ENCODE peak calls at places on chromosomes 11 and 22, in nine cellular contexts. M is GM10248, W is WERI-Rb-1, J is MM.1S, O is GM20000, H is H9, N is foreskin fibroblast, Z is A549, R is transverse colon. D is an unnamed sample.
A peak's percentile ranks its signal among the peaks of the same experiment; 100 is the strongest.

GRCh38 chr11:72989727-72990126 is 152.4 kb downstream of the FCHSD2 start:
- DNase-seq in M (no peak), W (no peak), J (no peak), O (no peak), H (no peak), N (peak; percentile 37), Z (no peak), R (no peak), D (no peak)

GRCh38 chr11:3710485-3711259 is 39.5 kb upstream of the CHRNA10 start:
- DNase-seq in M (no peak), W (no peak), J (no peak), O (no peak), H (no peak), N (no peak), Z (no peak), R (no peak), D (no peak)

GRCh38 chr11:32416301-32416700 is 19.0 kb downstream of the WT1 start:
- DNase-seq in M (no peak), W (no peak), J (no peak), O (no peak), H (no peak), N (no peak), Z (no peak), R (no peak), D (no peak)

GRCh38 chr22:45376703-45377102 is 36.7 kb downstream of the SMC1B start:
- DNase-seq in M (no peak), W (no peak), J (no peak), O (no peak), H (no peak), N (no peak), Z (no peak), R (peak; percentile 13), D (no peak)

GRCh38 chr11:23543651-23544216 is 683.5 kb upstream of the CCDC179 start:
- DNase-seq in M (no peak), W (no peak), J (no peak), O (no peak), H (no peak), N (no peak), Z (no peak), R (no peak), D (no peak)

GRCh38 chr22:26360169-26360885 is 68.7 kb upstream of the ASPHD2 start:
- DNase-seq in M (peak; percentile 65), W (peak; percentile 85), J (peak; percentile 65), O (peak; percentile 62), H (peak; percentile 86), N (peak; percentile 46), Z (peak; percentile 67), R (peak; percentile 74), D (no peak)

GRCh38 chr11:117843666-117844484 is 19.3 kb upstream of the FXYD2 start:
- DNase-seq in M (peak; percentile 71), W (peak; percentile 77), J (peak; percentile 66), O (peak; percentile 67), H (peak; percentile 74), N (peak; percentile 58), Z (peak; percentile 64), R (peak; percentile 84), D (peak; percentile 91)

GRCh38 chr11:126585388-126586302 is 230.2 kb downstream of the ST3GAL4 start:
- DNase-seq in M (no peak), W (peak; percentile 55), J (no peak), O (no peak), H (peak; percentile 81), N (peak; percentile 93), Z (peak; percentile 65), R (peak; percentile 22), D (no peak)

GRCh38 chr22:31561970-31562369 is 65.6 kb downstream of the SFI1 start:
- DNase-seq in M (no peak), W (no peak), J (no peak), O (no peak), H (no peak), N (no peak), Z (no peak), R (no peak), D (no peak)

GRCh38 chr11:281486-282161 is 3.4 kb downstream of the NLRP6 start:
- DNase-seq in M (no peak), W (no peak), J (no peak), O (peak; percentile 14), H (no peak), N (no peak), Z (no peak), R (no peak), D (no peak)

GRCh38 chr11:279040-279965 is 1.1 kb downstream of the NLRP6 start:
- DNase-seq in M (no peak), W (no peak), J (no peak), O (peak; percentile 49), H (no peak), N (no peak), Z (no peak), R (no peak), D (no peak)

GRCh38 chr11:280762-281485 is 2.7 kb downstream of the NLRP6 start:
- DNase-seq in M (no peak), W (peak; percentile 11), J (no peak), O (no peak), H (no peak), N (no peak), Z (peak; percentile 37), R (no peak), D (no peak)

GRCh38 chr11:278001-278951 is at the start of gene NLRP6:
- DNase-seq in M (no peak), W (no peak), J (no peak), O (peak; percentile 10), H (no peak), N (no peak), Z (no peak), R (no peak), D (peak; percentile 67)

GRCh38 chr11:279966-280761 is 2.0 kb downstream of the NLRP6 start:
- DNase-seq in M (no peak), W (peak; percentile 20), J (no peak), O (peak; percentile 72), H (no peak), N (peak; percentile 18), Z (peak; percentile 48), R (peak; percentile 65), D (no peak)
- TF ChIP-seq CTCF in M (no peak), W (peak; percentile 2), J (no peak), O (no peak), H (no peak), N (no peak), Z (no peak), R (no peak), D (no peak)

GRCh38 chr22:43428005-43428485 is 16.2 kb downstream of the MPPED1 start:
- DNase-seq in M (no peak), W (peak; percentile 71), J (no peak), O (no peak), H (no peak), N (no peak), Z (no peak), R (no peak), D (no peak)

GRCh38 chr22:43427296-43428004 is 15.6 kb downstream of the MPPED1 start:
- DNase-seq in M (no peak), W (peak; percentile 71), J (no peak), O (no peak), H (no peak), N (no peak), Z (no peak), R (no peak), D (no peak)

GRCh38 chr22:43431821-43432554 is 20.2 kb downstream of the MPPED1 start:
- DNase-seq in M (no peak), W (no peak), J (no peak), O (no peak), H (no peak), N (no peak), Z (no peak), R (no peak), D (no peak)

GRCh38 chr22:43426816-43427215 is 15.0 kb downstream of the MPPED1 start:
- DNase-seq in M (no peak), W (no peak), J (no peak), O (no peak), H (no peak), N (no peak), Z (no peak), R (no peak), D (no peak)

DNA sequence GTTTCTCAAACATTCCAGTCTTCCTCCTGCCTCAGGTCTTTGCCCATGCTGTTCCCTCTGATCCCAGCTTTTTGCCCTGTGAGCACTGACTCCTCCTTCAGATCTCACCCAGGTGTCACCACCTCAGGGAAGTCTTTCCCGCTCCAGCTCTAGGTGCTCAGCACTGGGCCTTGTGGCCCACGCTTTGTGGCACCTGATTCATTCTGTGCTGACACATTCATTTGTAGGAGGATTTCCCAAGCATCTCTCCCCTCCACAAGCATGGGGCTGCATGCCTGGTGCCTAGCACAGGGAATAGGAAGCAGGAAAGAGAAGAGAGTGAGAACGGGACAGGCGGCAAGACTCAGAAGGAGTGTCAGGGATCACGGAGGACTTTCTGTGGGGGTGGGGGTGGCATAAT is 17.6 kb downstream of the MPPED1 start:
- DNase-seq in M (no peak), W (no peak), J (no peak), O (no peak), H (no peak), N (no peak), Z (no peak), R (no peak), D (no peak)
- TF ChIP-seq CTCF in M (no peak), W (no peak), J (no peak), O (no peak), H (no peak), N (no peak), Z (no peak), R (no peak), D (no peak)

GRCh38 chr22:17748555-17749353 is 25.5 kb downstream of the BID start:
- DNase-seq in M (no peak), W (no peak), J (no peak), O (no peak), H (peak; percentile 89), N (no peak), Z (no peak), R (no peak), D (no peak)
- TF ChIP-seq CTCF in M (no peak), W (no peak), J (no peak), O (no peak), H (peak; percentile 78), N (no peak), Z (no peak), R (no peak), D (no peak)

GRCh38 chr22:19800761-19801244 is 40.2 kb downstream of the TBX1 start:
- DNase-seq in M (no peak), W (peak; percentile 70), J (no peak), O (no peak), H (peak; percentile 69), N (no peak), Z (peak; percentile 39), R (no peak), D (no peak)
- TF ChIP-seq CTCF in M (no peak), W (peak; percentile 82), J (no peak), O (no peak), H (peak; percentile 61), N (peak; percentile 52), Z (no peak), R (no peak), D (no peak)

D was measured in vagina.